ENCODE peak calls at places on chromosomes 2 and 18, in ten cellular contexts. One of them, this sample, is unnamed.

GRCh38 chr2:205352593-205352992 is 329.7 kb upstream of the NRP2 start:
- DNase-seq in transverse colon: no peak
- DNase-seq in A549: no peak
- DNase-seq in GM23338: no peak
- DNase-seq in ovary: no peak
- DNase-seq in heart left ventricle: no peak
- DNase-seq in IMR-90: peak
- DNase-seq in lower lobe of right lung: no peak
- DNase-seq in AG04450: no peak
- DNase-seq in tibial artery: no peak
- DNase-seq in this sample: no peak

GRCh38 chr2:176830362-176830761 is 382.2 kb upstream of the HNRNPA3 start:
- DNase-seq in GM23338: peak
- DNase-seq in heart left ventricle: no peak
- DNase-seq in lower lobe of right lung: no peak
- DNase-seq in AG04450: no peak
- DNase-seq in ovary: no peak
- DNase-seq in IMR-90: no peak
- DNase-seq in A549: no peak
- DNase-seq in tibial artery: no peak
- DNase-seq in transverse colon: no peak
- DNase-seq in this sample: no peak

GRCh38 chr2:14587119-14587518 is 45.4 kb upstream of the LRATD1 start:
- DNase-seq in ovary: no peak
- DNase-seq in heart left ventricle: no peak
- DNase-seq in GM23338: no peak
- DNase-seq in transverse colon: no peak
- DNase-seq in lower lobe of right lung: no peak
- DNase-seq in IMR-90: peak
- DNase-seq in AG04450: no peak
- DNase-seq in tibial artery: no peak
- DNase-seq in A549: no peak
- DNase-seq in this sample: no peak

GRCh38 chr2:166332049-166332448 is 43.7 kb downstream of the SCN9A start:
- DNase-seq in ovary: no peak
- DNase-seq in AG04450: no peak
- DNase-seq in IMR-90: no peak
- DNase-seq in lower lobe of right lung: no peak
- DNase-seq in A549: no peak
- DNase-seq in heart left ventricle: no peak
- DNase-seq in tibial artery: no peak
- DNase-seq in GM23338: no peak
- DNase-seq in transverse colon: no peak
- DNase-seq in this sample: no peak

GRCh38 chr2:162011718-162012564 is 62.1 kb downstream of the DPP4 start:
- DNase-seq in GM23338: no peak
- DNase-seq in lower lobe of right lung: no peak
- DNase-seq in ovary: no peak
- DNase-seq in heart left ventricle: no peak
- DNase-seq in tibial artery: no peak
- DNase-seq in transverse colon: no peak
- DNase-seq in A549: no peak
- DNase-seq in AG04450: no peak
- DNase-seq in IMR-90: no peak
- DNase-seq in this sample: no peak

GRCh38 chr18:69974365-69974764 is 26.7 kb upstream of the CD226 start:
- DNase-seq in AG04450: no peak
- DNase-seq in GM23338: no peak
- DNase-seq in heart left ventricle: no peak
- DNase-seq in tibial artery: no peak
- DNase-seq in lower lobe of right lung: no peak
- DNase-seq in A549: no peak
- DNase-seq in ovary: no peak
- DNase-seq in transverse colon: no peak
- DNase-seq in IMR-90: peak
- DNase-seq in this sample: no peak

GRCh38 chr2:239148495-239149200 is 252.2 kb downstream of the HDAC4 start:
- DNase-seq in ovary: peak
- DNase-seq in AG04450: no peak
- DNase-seq in GM23338: no peak
- DNase-seq in heart left ventricle: no peak
- DNase-seq in transverse colon: no peak
- DNase-seq in IMR-90: no peak
- DNase-seq in A549: no peak
- DNase-seq in lower lobe of right lung: peak
- DNase-seq in tibial artery: peak
- DNase-seq in this sample: no peak

GRCh38 chr2:38454081-38454480 is 77.0 kb upstream of the ATL2 start:
- DNase-seq in GM23338: no peak
- DNase-seq in heart left ventricle: no peak
- DNase-seq in A549: no peak
- DNase-seq in AG04450: no peak
- DNase-seq in tibial artery: no peak
- DNase-seq in IMR-90: no peak
- DNase-seq in ovary: no peak
- DNase-seq in transverse colon: no peak
- DNase-seq in lower lobe of right lung: no peak
- DNase-seq in this sample: no peak

GRCh38 chr2:143161982-143162837 is 33.0 kb downstream of the ARHGAP15 start:
- DNase-seq in GM23338: peak
- DNase-seq in AG04450: peak
- DNase-seq in A549: no peak
- DNase-seq in ovary: peak
- DNase-seq in lower lobe of right lung: no peak
- DNase-seq in tibial artery: no peak
- DNase-seq in IMR-90: peak
- DNase-seq in heart left ventricle: peak
- DNase-seq in transverse colon: peak
- DNase-seq in this sample: peak

GRCh38 chr2:222796413-222797103 is 64.3 kb upstream of the ACSL3 start:
- DNase-seq in AG04450: no peak
- DNase-seq in heart left ventricle: no peak
- DNase-seq in GM23338: peak
- DNase-seq in tibial artery: no peak
- DNase-seq in A549: no peak
- DNase-seq in lower lobe of right lung: no peak
- DNase-seq in transverse colon: no peak
- DNase-seq in IMR-90: peak
- DNase-seq in ovary: no peak
- DNase-seq in this sample: no peak

GRCh38 chr18:37438417-37439180 is 127.0 kb downstream of the CELF4 start:
- DNase-seq in ovary: no peak
- DNase-seq in AG04450: no peak
- DNase-seq in lower lobe of right lung: no peak
- DNase-seq in IMR-90: no peak
- DNase-seq in tibial artery: no peak
- DNase-seq in A549: no peak
- DNase-seq in GM23338: no peak
- DNase-seq in transverse colon: no peak
- DNase-seq in heart left ventricle: no peak
- DNase-seq in this sample: no peak

DNA sequence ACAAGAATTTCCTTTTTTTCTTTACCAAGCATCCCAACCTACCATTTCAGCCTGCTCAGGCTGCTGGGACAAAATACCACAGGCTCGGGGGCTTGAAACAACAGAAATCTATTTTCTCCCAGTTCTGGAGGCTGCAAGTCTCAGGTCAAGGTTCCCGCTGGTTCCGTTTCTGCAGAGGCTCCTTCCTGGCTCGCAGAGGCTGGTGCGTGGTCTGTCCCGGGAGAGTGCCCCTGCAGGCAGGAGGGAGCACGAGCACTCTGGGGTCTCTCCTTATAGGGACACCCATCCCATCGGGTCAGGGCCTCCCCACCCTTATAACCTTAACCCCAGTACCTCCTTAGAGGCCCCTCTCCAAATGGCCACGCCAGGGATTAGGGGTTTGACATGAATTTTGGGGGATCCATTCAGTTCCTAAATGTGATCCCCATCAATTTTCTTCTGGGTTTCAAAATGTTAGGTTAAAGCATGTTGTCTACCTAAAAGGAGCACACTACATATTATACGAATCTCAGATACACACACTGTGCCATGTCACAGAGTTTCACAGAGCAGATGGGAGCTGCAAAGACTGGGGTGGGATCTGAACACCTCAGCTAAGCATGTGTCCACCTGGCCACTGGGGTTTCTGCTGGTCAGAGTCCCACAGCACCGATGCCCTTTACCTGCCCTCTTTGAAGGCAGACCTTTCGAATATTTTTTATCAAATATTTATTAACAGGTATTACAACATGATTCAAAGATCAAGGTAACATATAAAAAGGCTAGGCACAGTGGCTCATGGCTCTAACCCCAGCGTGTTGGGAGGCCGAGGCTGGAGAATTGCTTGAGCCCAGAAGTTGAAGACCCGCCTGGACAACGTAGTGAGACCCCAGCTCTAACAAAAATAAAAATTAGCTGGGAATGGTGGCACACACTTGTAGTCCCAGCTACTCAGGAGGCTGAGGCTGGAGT is 17.6 kb upstream of the ADI1 start:
- DNase-seq in tibial artery: peak
- DNase-seq in transverse colon: no peak
- DNase-seq in lower lobe of right lung: no peak
- DNase-seq in A549: peak
- DNase-seq in AG04450: no peak
- DNase-seq in ovary: peak
- DNase-seq in heart left ventricle: peak
- DNase-seq in GM23338: peak
- DNase-seq in IMR-90: peak
- DNase-seq in this sample: no peak
- H3K4me3 ChIP-seq in tibial artery: peak
- H3K4me3 ChIP-seq in transverse colon: peak
- H3K4me3 ChIP-seq in lower lobe of right lung: peak
- H3K4me3 ChIP-seq in A549: peak
- H3K4me3 ChIP-seq in AG04450: peak
- H3K4me3 ChIP-seq in ovary: peak
- H3K4me3 ChIP-seq in heart left ventricle: peak
- H3K4me3 ChIP-seq in GM23338: no peak
- H3K4me3 ChIP-seq in IMR-90: peak
- H3K4me3 ChIP-seq in this sample: no peak

DNA sequence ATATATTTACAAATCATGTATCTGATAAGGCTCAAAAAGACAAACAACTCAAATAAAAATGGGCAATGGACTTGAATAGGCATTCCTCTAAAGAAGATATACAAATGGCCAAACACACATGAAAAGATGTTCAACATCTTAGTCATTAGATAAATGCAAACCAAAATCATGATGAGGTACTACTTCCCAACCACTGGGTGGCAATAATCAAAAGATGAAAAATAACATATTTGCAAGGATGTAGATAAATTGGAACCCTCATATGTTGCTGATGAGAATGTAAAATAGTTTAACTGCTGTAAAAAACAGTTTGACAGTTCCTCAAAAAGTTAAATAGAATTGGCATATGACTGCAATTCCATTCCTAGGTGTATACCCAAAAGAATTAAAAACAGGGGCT is 132.3 kb downstream of the TTC32 start:
- DNase-seq in lower lobe of right lung: no peak
- DNase-seq in transverse colon: no peak
- DNase-seq in GM23338: no peak
- DNase-seq in IMR-90: peak
- DNase-seq in A549: no peak
- DNase-seq in heart left ventricle: no peak
- DNase-seq in ovary: no peak
- DNase-seq in AG04450: no peak
- DNase-seq in tibial artery: no peak
- DNase-seq in this sample: no peak
- TF ChIP-seq CTCF in lower lobe of right lung: no peak
- TF ChIP-seq CTCF in transverse colon: no peak
- TF ChIP-seq CTCF in GM23338: no peak
- TF ChIP-seq CTCF in IMR-90: peak
- TF ChIP-seq CTCF in A549: peak
- TF ChIP-seq CTCF in heart left ventricle: peak
- TF ChIP-seq CTCF in ovary: no peak
- TF ChIP-seq CTCF in AG04450: no peak
- TF ChIP-seq CTCF in tibial artery: peak
- TF ChIP-seq CTCF in this sample: no peak

DNA sequence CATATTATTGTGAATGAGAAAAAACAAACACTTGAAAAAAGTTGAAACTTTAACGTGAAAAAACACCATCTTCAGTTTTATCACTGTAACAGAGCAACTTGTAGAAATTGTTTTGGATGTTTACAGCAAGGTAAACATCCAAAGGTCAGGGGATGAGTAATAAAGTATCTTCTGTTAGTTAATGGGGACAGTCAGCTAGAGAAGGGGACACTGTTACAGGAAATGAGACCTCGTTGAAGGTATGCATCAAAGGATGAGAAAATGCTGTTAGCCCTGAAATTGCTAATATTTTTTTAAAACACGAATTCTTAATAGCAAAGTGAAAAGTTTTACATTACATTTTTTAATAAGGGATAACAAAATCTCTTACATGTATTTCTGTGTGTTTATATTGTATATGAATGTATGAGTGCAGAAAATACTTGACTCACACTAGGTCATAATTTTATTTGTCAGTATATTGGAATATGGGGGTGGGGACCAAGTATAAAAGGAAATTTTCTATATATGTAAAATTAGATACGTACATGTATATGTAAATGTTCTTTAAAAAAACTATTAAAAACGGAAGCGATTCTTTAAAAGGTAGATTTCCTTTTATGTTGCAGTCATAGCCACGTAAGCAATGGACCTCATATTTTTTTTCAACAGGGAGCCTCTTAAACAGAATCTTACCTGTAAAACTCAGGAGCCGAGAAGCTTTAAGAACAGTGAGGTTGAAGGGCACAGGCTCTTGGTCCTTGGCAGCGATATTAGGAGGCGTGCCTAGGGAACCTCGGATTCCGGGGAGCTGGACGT is 3.1 kb downstream of the RHBDD1 start:
- DNase-seq in AG04450: no peak
- DNase-seq in tibial artery: no peak
- DNase-seq in lower lobe of right lung: no peak
- DNase-seq in heart left ventricle: no peak
- DNase-seq in GM23338: no peak
- DNase-seq in transverse colon: no peak
- DNase-seq in ovary: no peak
- DNase-seq in IMR-90: no peak
- DNase-seq in A549: no peak
- DNase-seq in this sample: no peak
- H3K4me3 ChIP-seq in AG04450: no peak
- H3K4me3 ChIP-seq in tibial artery: no peak
- H3K4me3 ChIP-seq in lower lobe of right lung: no peak
- H3K4me3 ChIP-seq in heart left ventricle: no peak
- H3K4me3 ChIP-seq in GM23338: no peak
- H3K4me3 ChIP-seq in transverse colon: no peak
- H3K4me3 ChIP-seq in ovary: no peak
- H3K4me3 ChIP-seq in IMR-90: no peak
- H3K4me3 ChIP-seq in A549: no peak
- H3K4me3 ChIP-seq in this sample: peak

DNA sequence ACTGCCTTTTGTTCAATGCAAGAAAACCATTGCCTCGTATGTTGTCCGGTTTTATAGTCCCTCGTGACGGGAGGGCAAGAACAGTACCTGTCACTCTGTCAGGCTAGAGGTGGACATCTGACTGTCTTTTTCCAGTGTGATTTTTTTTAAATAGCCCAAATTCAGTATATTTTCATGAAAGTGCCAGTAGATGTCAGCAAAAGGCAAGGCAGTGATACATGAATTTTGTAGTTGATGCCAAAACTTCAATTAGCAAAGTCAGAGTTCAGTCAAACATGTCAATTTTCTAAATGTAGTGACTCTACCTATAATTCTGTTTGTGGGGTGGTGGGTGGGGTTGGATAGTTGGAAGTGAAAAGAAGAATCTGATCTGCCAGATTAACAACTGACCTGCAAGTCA is 296.0 kb upstream of the MC4R start:
- DNase-seq in heart left ventricle: no peak
- DNase-seq in ovary: no peak
- DNase-seq in AG04450: no peak
- DNase-seq in lower lobe of right lung: no peak
- DNase-seq in tibial artery: no peak
- DNase-seq in GM23338: peak
- DNase-seq in IMR-90: no peak
- DNase-seq in A549: no peak
- DNase-seq in transverse colon: no peak
- DNase-seq in this sample: no peak
- TF ChIP-seq CTCF in heart left ventricle: peak
- TF ChIP-seq CTCF in ovary: no peak
- TF ChIP-seq CTCF in AG04450: no peak
- TF ChIP-seq CTCF in lower lobe of right lung: no peak
- TF ChIP-seq CTCF in tibial artery: no peak
- TF ChIP-seq CTCF in GM23338: peak
- TF ChIP-seq CTCF in IMR-90: no peak
- TF ChIP-seq CTCF in A549: no peak
- TF ChIP-seq CTCF in transverse colon: no peak
- TF ChIP-seq CTCF in this sample: no peak